ENCODE peak calls at places on chromosomes 3 and 15, in six cellular contexts. N is mammary epithelial cell, V is A549, Q is PC-3, J is HepG2, X is GM23338. D is an unnamed sample.

GRCh38 chr15:100863406-100864198 is 16.0 kb upstream of the ALDH1A3 start:
- DNase-seq in N (no peak), V (no peak), Q (no peak), J (no peak), X (no peak), D (no peak)

GRCh38 chr15:69607101-69607500 is 154.5 kb downstream of the RPLP1 start:
- DNase-seq in N (no peak), V (no peak), Q (no peak), J (no peak), X (peak; percentile 13), D (no peak)

GRCh38 chr3:143287403-143287802 is 167.8 kb downstream of the CHST2 start:
- DNase-seq in N (no peak), V (no peak), Q (peak; percentile 28), J (no peak), X (no peak), D (no peak)

GRCh38 chr15:42210703-42211102 is 2.6 kb upstream of the VPS39 start:
- DNase-seq in N (no peak), V (no peak), Q (no peak), J (no peak), X (no peak), D (no peak)

GRCh38 chr3:16200411-16200810 is 25.9 kb downstream of the GALNT15 start:
- DNase-seq in N (peak; percentile 85), V (no peak), Q (peak; percentile 91), J (no peak), X (no peak), D (peak; percentile 11)

GRCh38 chr3:181210275-181210674 is 220.7 kb upstream of the DNAJC19 start:
- DNase-seq in N (peak; percentile 2), V (no peak), Q (peak; percentile 47), J (peak; percentile 4), X (peak; percentile 56), D (no peak)

GRCh38 chr3:149319750-149320149 is 13.7 kb downstream of the TM4SF18 start:
- DNase-seq in N (no peak), V (no peak), Q (no peak), J (no peak), X (no peak), D (no peak)

GRCh38 chr15:77027697-77028450 is 32.9 kb downstream of the PSTPIP1 start:
- DNase-seq in N (no peak), V (no peak), Q (no peak), J (no peak), X (peak; percentile 69), D (no peak)

GRCh38 chr3:114363554-114364202 is 69.8 kb downstream of the TIGIT start:
- DNase-seq in N (peak; percentile 73), V (no peak), Q (no peak), J (no peak), X (no peak), D (no peak)

GRCh38 chr3:62011667-62012066 is 361.7 kb downstream of the FEZF2 start:
- DNase-seq in N (no peak), V (no peak), Q (no peak), J (no peak), X (no peak), D (no peak)

GRCh38 chr3:8629151-8630021 is 15.2 kb downstream of the SSUH2 start:
- DNase-seq in N (peak; percentile 95), V (peak; percentile 89), Q (peak; percentile 97), J (no peak), X (no peak), D (peak; percentile 90)

GRCh38 chr15:31364301-31365031 is 37.8 kb downstream of the KLF13 start:
- DNase-seq in N (peak; percentile 73), V (no peak), Q (peak; percentile 51), J (no peak), X (no peak), D (no peak)

GRCh38 chr15:101348643-101349496 is 53.8 kb upstream of the SNRPA1 start:
- DNase-seq in N (peak; percentile 80), V (no peak), Q (peak; percentile 61), J (no peak), X (no peak), D (peak; percentile 82)

GRCh38 chr3:125116311-125117069 is 60.7 kb upstream of the HEG1 start:
- DNase-seq in N (peak; percentile 82), V (no peak), Q (peak; percentile 74), J (no peak), X (no peak), D (peak; percentile 84)

GRCh38 chr3:37987751-37988179 is 2.8 kb upstream of the VILL start:
- DNase-seq in N (no peak), V (no peak), Q (peak; percentile 11), J (no peak), X (no peak), D (no peak)

GRCh38 chr3:101849714-101850326 is 506 bp downstream of the NFKBIZ start:
- DNase-seq in N (no peak), V (no peak), Q (peak; percentile 39), J (no peak), X (peak; percentile 49), D (peak; percentile 52)

GRCh38 chr3:174710622-174711021 is 148.5 kb upstream of the NAALADL2 start:
- DNase-seq in N (no peak), V (no peak), Q (no peak), J (no peak), X (peak; percentile 27), D (no peak)

GRCh38 chr15:99347609-99348008 is 96.3 kb downstream of the LRRC28 start:
- DNase-seq in N (no peak), V (no peak), Q (no peak), J (no peak), X (no peak), D (no peak)

GRCh38 chr15:88219623-88220022 is 36.9 kb downstream of the NTRK3 start:
- DNase-seq in N (no peak), V (no peak), Q (no peak), J (no peak), X (no peak), D (no peak)

GRCh38 chr3:30458376-30458775 is 148.0 kb upstream of the TGFBR2 start:
- DNase-seq in N (no peak), V (no peak), Q (no peak), J (no peak), X (no peak), D (no peak)

GRCh38 chr3:141767062-141767461 is 3.9 kb downstream of the GRK7 start:
- DNase-seq in N (no peak), V (no peak), Q (no peak), J (no peak), X (no peak), D (no peak)

GRCh38 chr3:159854500-159855124 is 134.0 kb upstream of the IL12A start:
- DNase-seq in N (peak; percentile 86), V (peak; percentile 42), Q (peak; percentile 91), J (peak; percentile 3), X (no peak), D (peak; percentile 64)

GRCh38 chr3:129184396-129184656 is 630 bp upstream of the CNBP start:
- DNase-seq in N (no peak), V (peak; percentile 46), Q (no peak), J (peak; percentile 47), X (peak; percentile 34), D (no peak)

GRCh38 chr3:129181834-129182233 is 1.9 kb downstream of the CNBP start:
- DNase-seq in N (no peak), V (no peak), Q (no peak), J (no peak), X (peak; percentile 33), D (no peak)

GRCh38 chr3:129185774-129186173 is 2.1 kb upstream of the CNBP start:
- DNase-seq in N (no peak), V (no peak), Q (peak; percentile 20), J (no peak), X (no peak), D (no peak)

GRCh38 chr3:129182390-129183180 is 1.1 kb downstream of the CNBP start:
- DNase-seq in N (peak; percentile 45), V (no peak), Q (peak; percentile 15), J (no peak), X (peak; percentile 63), D (no peak)

GRCh38 chr3:129183569-129184395 is at the start of gene CNBP:
- DNase-seq in N (peak; percentile 94), V (peak; percentile 86), Q (peak; percentile 92), J (peak; percentile 83), X (peak; percentile 95), D (peak; percentile 94)
- H3K4me2 ChIP-seq in N (peak within 1 kb of the TSS; percentile 98), V (peak within 1 kb of the TSS; percentile 93), Q (peak within 1 kb of the TSS; percentile 99), J (peak within 1 kb of the TSS; percentile 98), X (peak within 1 kb of the TSS; percentile 82), D (peak within 1 kb of the TSS; percentile 94)

GRCh38 chr15:39434751-39435238 is 146.1 kb upstream of the THBS1 start:
- DNase-seq in N (no peak), V (no peak), Q (no peak), J (peak; percentile 98), X (peak; percentile 23), D (no peak)
- H3K4me2 ChIP-seq in N (no peak overlapping the region), V (no peak overlapping the region), Q (no peak overlapping the region), J (peak overlapping the region; percentile 49), X (peak overlapping the region; percentile 4), D (no peak overlapping the region)

DNA sequence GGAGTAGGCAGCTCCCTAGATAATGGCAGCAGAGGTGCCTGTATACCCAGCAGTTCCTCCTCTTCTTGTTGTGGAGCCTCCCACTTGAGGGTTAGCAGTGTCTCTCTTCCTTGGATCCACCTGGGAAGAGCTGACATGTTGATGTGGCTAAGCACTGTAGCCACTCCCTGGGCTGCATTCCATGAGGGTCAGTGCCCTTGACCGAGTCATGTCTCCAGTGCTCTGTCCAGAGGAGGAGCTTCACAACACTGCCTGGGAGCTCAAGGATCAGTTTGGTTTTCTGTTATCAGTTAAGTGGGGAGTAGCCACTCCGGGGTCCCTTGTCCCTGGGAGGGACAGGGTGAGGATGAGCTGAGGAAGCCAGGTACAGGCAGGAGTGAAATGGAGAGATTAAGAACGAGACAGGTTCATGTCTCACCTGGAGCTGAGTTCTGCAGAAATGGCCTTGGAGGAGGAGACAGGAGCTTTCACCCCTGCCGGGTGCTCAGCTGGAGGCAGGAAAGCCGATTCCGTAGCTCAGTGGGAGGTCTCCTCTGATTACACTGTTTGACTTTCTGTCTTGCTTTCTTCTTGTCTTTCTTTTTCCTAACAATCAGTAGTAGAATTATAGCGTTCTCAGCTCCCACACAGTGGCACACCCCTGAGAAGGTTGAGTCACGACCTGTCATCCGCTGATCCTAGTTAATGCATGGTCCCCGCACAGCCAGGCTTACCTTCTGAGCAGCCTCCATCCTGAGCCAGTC is 57.9 kb upstream of the SEC22A start:
- DNase-seq in N (no peak), V (no peak), Q (no peak), J (peak; percentile 58), X (peak; percentile 41), D (peak; percentile 23)
- H3K4me2 ChIP-seq in N (no peak overlapping the region), V (no peak overlapping the region), Q (no peak overlapping the region), J (peak overlapping the region; percentile 28), X (peak overlapping the region; percentile 75), D (peak overlapping the region; percentile 32)

GRCh38 chr3:59783468-59783988 is 733.7 kb upstream of the CFAP20DC start:
- DNase-seq in N (no peak), V (no peak), Q (no peak), J (no peak), X (no peak), D (no peak)

GRCh38 chr3:59782664-59783063 is 732.8 kb upstream of the CFAP20DC start:
- DNase-seq in N (no peak), V (no peak), Q (no peak), J (no peak), X (no peak), D (no peak)

GRCh38 chr3:59780209-59780608 is 730.4 kb upstream of the CFAP20DC start:
- DNase-seq in N (no peak), V (no peak), Q (no peak), J (no peak), X (no peak), D (no peak)

DNA sequence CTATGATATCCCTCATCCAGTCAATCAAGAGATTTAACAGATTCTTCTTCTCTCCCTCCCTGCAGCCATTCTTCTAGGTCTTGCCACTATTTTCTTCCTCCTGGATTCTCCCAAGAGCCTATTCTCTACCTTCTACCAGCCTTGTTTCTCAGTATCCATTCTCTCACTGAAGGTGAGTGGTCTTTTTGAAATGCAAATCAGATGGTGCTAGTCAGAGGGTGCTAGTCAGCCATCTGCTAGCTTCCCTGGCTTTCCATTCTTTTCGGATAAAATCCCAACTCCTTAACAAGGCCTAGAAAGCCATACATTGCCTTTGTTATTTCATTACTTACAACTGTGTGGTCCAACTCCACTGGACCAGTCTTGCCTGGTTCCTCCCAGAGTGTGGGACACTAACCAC is 734.3 kb upstream of the CFAP20DC start:
- DNase-seq in N (no peak), V (no peak), Q (no peak), J (no peak), X (peak; percentile 30), D (no peak)
- H3K4me2 ChIP-seq in N (no peak overlapping the region), V (no peak overlapping the region), Q (no peak overlapping the region), J (no peak overlapping the region), X (no peak overlapping the region), D (no peak overlapping the region)

D was measured in PC-9.